ENCODE peak calls at places on chromosomes 6 and 20, in eight cellular contexts. D is left ventricle myocardium inferior, S is H9, J is Peyer's patch, V is neural progenitor cell, B is astrocyte of the spinal cord, O is PC-3, P is A673. G is an unnamed sample.

GRCh38 chr6:134678436-134678889 is 271.4 kb downstream of the ALDH8A1 start:
- DNase-seq in B (peak; percentile 92), P (peak; percentile 87), D (peak; percentile 62), V (no peak), J (peak; percentile 79), O (no peak), S (no peak), G (no peak)

GRCh38 chr20:41475507-41475906 is 108.9 kb upstream of the EMILIN3 start:
- DNase-seq in B (peak; percentile 5), S (no peak), J (no peak), O (no peak), D (no peak), V (no peak), P (no peak), G (no peak)

GRCh38 chr6:11744753-11745152 is 33.9 kb downstream of the ADTRP start:
- DNase-seq in J (no peak), B (peak; percentile 63), V (no peak), O (no peak), D (peak; percentile 45), P (peak; percentile 21), S (no peak), G (no peak)

GRCh38 chr20:25453035-25453810 is 45.8 kb downstream of the GINS1 start:
- DNase-seq in P (peak; percentile 37), V (no peak), S (peak; percentile 25), O (peak; percentile 97), B (peak; percentile 24), D (no peak), J (no peak), G (no peak)

GRCh38 chr6:107561325-107561724 is 71.4 kb downstream of the SOBP start:
- DNase-seq in V (peak; percentile 58), D (peak; percentile 64), S (no peak), B (peak; percentile 15), P (no peak), O (no peak), J (no peak), G (no peak)

GRCh38 chr6:6811151-6812002 is 222.9 kb downstream of the LY86 start:
- DNase-seq in P (peak; percentile 54), O (peak; percentile 98), J (peak; percentile 64), D (no peak), V (peak; percentile 47), S (peak; percentile 79), B (peak; percentile 69), G (no peak)

GRCh38 chr20:60055740-60056139 is 97.5 kb downstream of the CDH26 start:
- DNase-seq in V (no peak), B (no peak), J (no peak), O (no peak), P (peak; percentile 48), D (peak; percentile 57), S (peak; percentile 15), G (no peak)

GRCh38 chr20:41136695-41137411 is 490 bp upstream of the PLCG1 start:
- DNase-seq in P (peak; percentile 92), J (peak; percentile 95), B (peak; percentile 87), O (peak; percentile 85), V (peak; percentile 95), S (peak; percentile 91), D (peak; percentile 92), G (peak; percentile 80)

GRCh38 chr6:159104931-159105330 is 60.1 kb upstream of the TAGAP start:
- DNase-seq in O (no peak), J (no peak), D (no peak), S (no peak), V (no peak), B (no peak), P (no peak), G (no peak)

GRCh38 chr6:6005467-6006427 is 978 bp downstream of the NRN1 start:
- DNase-seq in B (no peak), S (no peak), O (no peak), P (peak; percentile 39), V (peak; percentile 45), D (no peak), J (no peak), G (no peak)

GRCh38 chr20:22575087-22575721 is 9.2 kb downstream of the FOXA2 start:
- DNase-seq in D (no peak), O (peak; percentile 59), V (peak; percentile 55), P (no peak), S (no peak), B (no peak), J (no peak), G (no peak)

GRCh38 chr6:41705996-41706835 is 29.2 kb downstream of the TFEB start:
- DNase-seq in V (peak; percentile 77), B (peak; percentile 65), D (peak; percentile 82), O (peak; percentile 40), J (peak; percentile 77), P (peak; percentile 45), S (peak; percentile 81), G (no peak)

GRCh38 chr6:18388942-18389341 is 1.8 kb downstream of the RNF144B start:
- DNase-seq in S (no peak), D (no peak), O (peak; percentile 90), J (no peak), P (no peak), B (peak; percentile 83), V (no peak), G (no peak)

GRCh38 chr6:143940011-143940597 is 68.0 kb downstream of the PLAGL1 start:
- DNase-seq in V (peak; percentile 54), J (no peak), O (peak; percentile 66), B (peak; percentile 47), D (no peak), P (peak; percentile 42), S (no peak), G (no peak)

GRCh38 chr20:433300-433975 is 25.3 kb downstream of the RBCK1 start:
- DNase-seq in B (no peak), D (no peak), V (no peak), P (no peak), S (no peak), O (no peak), J (no peak), G (no peak)

GRCh38 chr6:25911359-25911758 is 19.1 kb downstream of the SLC17A2 start:
- DNase-seq in O (no peak), D (no peak), V (no peak), J (no peak), S (no peak), P (no peak), B (no peak), G (no peak)

GRCh38 chr20:36173451-36173933 is 19.0 kb downstream of the EPB41L1 start:
- DNase-seq in O (no peak), D (no peak), V (peak; percentile 94), J (no peak), P (peak; percentile 50), S (peak; percentile 92), B (peak; percentile 6), G (no peak)

GRCh38 chr6:35624341-35625070 is 64.2 kb downstream of the FKBP5 start:
- DNase-seq in S (no peak), J (no peak), B (no peak), P (peak; percentile 47), O (peak; percentile 44), D (no peak), V (no peak), G (no peak)
- TF ChIP-seq CTCF in S (peak; percentile 56), J (no peak), B (peak; percentile 44), P (peak; percentile 57), O (peak; percentile 65), D (peak; percentile 48), V (peak; percentile 26), G (peak; percentile 18)

DNA sequence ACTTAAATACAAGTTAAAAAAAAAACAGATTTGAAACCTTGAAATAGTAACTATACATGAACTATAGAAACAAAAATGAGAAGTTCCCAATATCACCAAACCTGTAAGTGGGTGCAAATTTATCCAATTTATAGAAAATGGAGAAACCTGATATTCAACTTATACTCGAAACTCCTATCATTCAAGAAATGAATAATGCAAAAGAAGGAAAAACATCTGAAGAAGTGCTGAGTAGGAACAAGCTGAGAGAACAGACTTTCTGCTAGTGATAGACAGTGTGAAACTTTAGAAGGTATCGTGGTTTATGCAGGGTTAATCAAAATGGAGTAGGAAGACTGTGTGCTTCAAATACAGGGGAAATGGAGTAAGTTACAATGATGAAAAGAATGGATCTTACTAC is 4.5 kb downstream of the GPR63 start:
- DNase-seq in O (no peak), B (no peak), J (no peak), P (no peak), V (no peak), D (no peak), S (no peak), G (no peak)
- TF ChIP-seq CTCF in O (no peak), B (no peak), J (no peak), P (no peak), V (no peak), D (no peak), S (no peak), G (no peak)

GRCh38 chr20:8438748-8439147 is 306.7 kb downstream of the PLCB1 start:
- DNase-seq in O (no peak), B (no peak), J (no peak), S (no peak), D (no peak), V (no peak), P (no peak), G (no peak)

GRCh38 chr20:8449120-8449519 is 317.1 kb downstream of the PLCB1 start:
- DNase-seq in J (no peak), D (no peak), V (no peak), B (peak; percentile 5), S (no peak), P (no peak), O (no peak), G (no peak)

GRCh38 chr20:8447262-8448120 is 315.4 kb downstream of the PLCB1 start:
- DNase-seq in B (no peak), J (no peak), D (no peak), P (no peak), V (no peak), O (no peak), S (no peak), G (no peak)

GRCh38 chr20:8443464-8444072 is 311.5 kb downstream of the PLCB1 start:
- DNase-seq in D (no peak), V (no peak), P (peak; percentile 15), B (no peak), J (no peak), S (no peak), O (no peak), G (no peak)
- TF ChIP-seq CTCF in D (no peak), V (peak; percentile 13), P (peak; percentile 30), B (no peak), J (no peak), S (peak; percentile 60), O (no peak), G (no peak)

GRCh38 chr6:162343196-162343901 is 384.2 kb downstream of the PRKN start:
- DNase-seq in S (no peak), P (no peak), D (no peak), V (peak; percentile 35), B (no peak), O (no peak), J (no peak), G (no peak)
- TF ChIP-seq CTCF in S (peak; percentile 56), P (no peak), D (no peak), V (peak; percentile 32), B (peak; percentile 13), O (no peak), J (no peak), G (peak; percentile 44)

G was measured in progenitor cell of endocrine pancreas.